ENCODE peak calls at places on chromosomes 12 and 14, in five cellular contexts. L is non-pigmented ciliary epithelial cell, B is foreskin fibroblast, P is cerebellar cortex, N is amniotic stem cell. X is an unnamed sample.

GRCh38 chr12:48486261-48486660 is 4.0 kb downstream of the C12orf54 start:
- DNase-seq in N (no peak), P (no peak), L (no peak), B (no peak), X (no peak)

GRCh38 chr12:56029666-56030293 is 8.9 kb downstream of the IKZF4 start:
- DNase-seq in N (peak; percentile 61), L (no peak), P (peak; percentile 48), B (peak; percentile 85), X (no peak)

GRCh38 chr12:104604070-104604994 is 147.6 kb downstream of the CHST11 start:
- DNase-seq in L (peak; percentile 97), B (peak; percentile 97), P (no peak), N (peak; percentile 83), X (no peak)

GRCh38 chr14:57704796-57705195 is 161.1 kb downstream of the SLC35F4 start:
- DNase-seq in P (no peak), L (no peak), N (no peak), B (no peak), X (no peak)

GRCh38 chr12:12265571-12266388 is 1.1 kb downstream of the LRP6 start:
- DNase-seq in N (no peak), L (no peak), B (peak; percentile 55), P (peak; percentile 33), X (peak; percentile 16)

GRCh38 chr14:106843951-106844483 is 1317.6 kb downstream of the TMEM121 start:
- DNase-seq in P (no peak), L (no peak), B (no peak), N (no peak), X (no peak)

GRCh38 chr14:89750206-89750867 is 204.2 kb downstream of the EFCAB11 start:
- DNase-seq in B (peak; percentile 39), P (no peak), L (no peak), N (no peak), X (no peak)

GRCh38 chr14:33564774-33565630 is 385.9 kb downstream of the EGLN3 start:
- DNase-seq in B (peak; percentile 18), P (no peak), L (peak; percentile 86), N (no peak), X (no peak)

GRCh38 chr14:41868396-41868795 is 261.7 kb downstream of the LRFN5 start:
- DNase-seq in N (no peak), P (no peak), L (no peak), B (peak; percentile 5), X (no peak)

GRCh38 chr12:121524196-121524930 is 56.5 kb downstream of the KDM2B start:
- DNase-seq in B (peak; percentile 29), L (no peak), P (no peak), N (no peak), X (no peak)

GRCh38 chr14:89723930-89724915 is 230.3 kb downstream of the EFCAB11 start:
- DNase-seq in N (peak; percentile 14), B (peak; percentile 62), P (no peak), L (no peak), X (no peak)

GRCh38 chr12:74111688-74112360 is 425.8 kb upstream of the ATXN7L3B start:
- DNase-seq in B (no peak), N (no peak), P (peak; percentile 31), L (no peak), X (no peak)

GRCh38 chr12:118645219-118645618 is 268.9 kb downstream of the SUDS3 start:
- DNase-seq in B (no peak), P (no peak), L (no peak), N (no peak), X (no peak)

GRCh38 chr14:53218161-53218560 is 65.0 kb upstream of the DDHD1 start:
- DNase-seq in P (no peak), L (no peak), B (peak; percentile 3), N (no peak), X (no peak)

GRCh38 chr12:25546318-25546717 is 6.8 kb downstream of the LMNTD1 start:
- DNase-seq in N (no peak), B (peak; percentile 45), L (no peak), P (no peak), X (no peak)

GRCh38 chr14:24071144-24071697 is at the start of gene CPNE6:
- DNase-seq in L (no peak), P (peak; percentile 81), N (no peak), B (no peak), X (peak; percentile 84)

GRCh38 chr12:110266980-110267620 is 13.9 kb upstream of the ATP2A2 start:
- DNase-seq in N (no peak), B (peak; percentile 91), P (no peak), L (no peak), X (no peak)